ENCODE peak calls at places on chromosomes 16 and 17, in eight cellular contexts. One of them, this sample, is unnamed.
A peak's percentile ranks its signal among the peaks of the same experiment; 100 is the strongest.

GRCh38 chr16:3363793-3364192 is 8.1 kb downstream of the OR2C1 start:
- DNase-seq in A673: no peak
- DNase-seq in PC-3: no peak
- DNase-seq in GM23338: peak; percentile 5
- DNase-seq in cardiac muscle cell: no peak
- DNase-seq in kidney epithelial cell: no peak
- DNase-seq in testis: no peak
- DNase-seq in RWPE2: no peak
- DNase-seq in this sample: no peak

GRCh38 chr16:10877472-10877946 is 507 bp downstream of the CIITA start:
- DNase-seq in A673: no peak
- DNase-seq in testis: no peak
- DNase-seq in kidney epithelial cell: no peak
- DNase-seq in PC-3: no peak
- DNase-seq in GM23338: peak; percentile 38
- DNase-seq in cardiac muscle cell: no peak
- DNase-seq in RWPE2: no peak
- DNase-seq in this sample: no peak

GRCh38 chr16:48522041-48522440 is 87.9 kb downstream of the N4BP1 start:
- DNase-seq in cardiac muscle cell: no peak
- DNase-seq in kidney epithelial cell: no peak
- DNase-seq in RWPE2: no peak
- DNase-seq in GM23338: no peak
- DNase-seq in PC-3: no peak
- DNase-seq in testis: no peak
- DNase-seq in A673: no peak
- DNase-seq in this sample: no peak

GRCh38 chr17:64278614-64279013 is 15.6 kb upstream of the TEX2 start:
- DNase-seq in kidney epithelial cell: peak; percentile 31
- DNase-seq in GM23338: no peak
- DNase-seq in A673: no peak
- DNase-seq in PC-3: peak; percentile 95
- DNase-seq in cardiac muscle cell: peak; percentile 53
- DNase-seq in RWPE2: peak; percentile 81
- DNase-seq in testis: no peak
- DNase-seq in this sample: peak; percentile 88

GRCh38 chr17:52149626-52150025 is 8.9 kb downstream of the CA10 start:
- DNase-seq in testis: no peak
- DNase-seq in PC-3: no peak
- DNase-seq in GM23338: no peak
- DNase-seq in A673: no peak
- DNase-seq in RWPE2: no peak
- DNase-seq in cardiac muscle cell: no peak
- DNase-seq in kidney epithelial cell: no peak
- DNase-seq in this sample: no peak

GRCh38 chr17:55632893-55633292 is 89.8 kb downstream of the TMEM100 start:
- DNase-seq in RWPE2: no peak
- DNase-seq in cardiac muscle cell: peak; percentile 62
- DNase-seq in A673: no peak
- DNase-seq in GM23338: no peak
- DNase-seq in PC-3: no peak
- DNase-seq in testis: no peak
- DNase-seq in kidney epithelial cell: no peak
- DNase-seq in this sample: peak; percentile 11

GRCh38 chr16:353404-354285 is 1.1 kb upstream of the AXIN1 start:
- DNase-seq in PC-3: no peak
- DNase-seq in testis: no peak
- DNase-seq in cardiac muscle cell: no peak
- DNase-seq in GM23338: no peak
- DNase-seq in A673: no peak
- DNase-seq in kidney epithelial cell: no peak
- DNase-seq in RWPE2: peak; percentile 68
- DNase-seq in this sample: no peak

GRCh38 chr17:79842656-79843474 is 3.6 kb upstream of the CBX4 start:
- DNase-seq in testis: no peak
- DNase-seq in A673: peak; percentile 70
- DNase-seq in RWPE2: no peak
- DNase-seq in GM23338: peak; percentile 39
- DNase-seq in kidney epithelial cell: no peak
- DNase-seq in PC-3: peak; percentile 34
- DNase-seq in cardiac muscle cell: peak; percentile 14
- DNase-seq in this sample: no peak

GRCh38 chr17:65121916-65122821 is 15.0 kb upstream of the RGS9 start:
- DNase-seq in PC-3: peak; percentile 27
- DNase-seq in cardiac muscle cell: no peak
- DNase-seq in GM23338: no peak
- DNase-seq in A673: no peak
- DNase-seq in kidney epithelial cell: no peak
- DNase-seq in RWPE2: no peak
- DNase-seq in testis: no peak
- DNase-seq in this sample: no peak

GRCh38 chr17:43732961-43733360 is 25.6 kb downstream of the SOST start:
- DNase-seq in PC-3: peak; percentile 49
- DNase-seq in testis: no peak
- DNase-seq in cardiac muscle cell: peak; percentile 64
- DNase-seq in GM23338: peak; percentile 73
- DNase-seq in kidney epithelial cell: peak; percentile 83
- DNase-seq in A673: no peak
- DNase-seq in RWPE2: no peak
- DNase-seq in this sample: peak; percentile 47

GRCh38 chr17:6110088-6110487 is 39.9 kb downstream of the WSCD1 start:
- DNase-seq in GM23338: no peak
- DNase-seq in A673: no peak
- DNase-seq in RWPE2: no peak
- DNase-seq in kidney epithelial cell: no peak
- DNase-seq in cardiac muscle cell: no peak
- DNase-seq in testis: no peak
- DNase-seq in PC-3: peak; percentile 56
- DNase-seq in this sample: no peak

GRCh38 chr17:40542562-40543411 is 22.5 kb downstream of the CCR7 start:
- DNase-seq in RWPE2: peak; percentile 78
- DNase-seq in testis: peak; percentile 92
- DNase-seq in PC-3: no peak
- DNase-seq in A673: no peak
- DNase-seq in GM23338: no peak
- DNase-seq in kidney epithelial cell: no peak
- DNase-seq in cardiac muscle cell: peak; percentile 99
- DNase-seq in this sample: peak; percentile 99

GRCh38 chr16:75916431-75916830 is 190.1 kb upstream of the CPHXL start:
- DNase-seq in GM23338: no peak
- DNase-seq in cardiac muscle cell: no peak
- DNase-seq in RWPE2: no peak
- DNase-seq in kidney epithelial cell: no peak
- DNase-seq in A673: no peak
- DNase-seq in PC-3: no peak
- DNase-seq in testis: no peak
- DNase-seq in this sample: no peak

GRCh38 chr16:35146031-35146710 is 1686.8 kb downstream of the TP53TG3F start:
- DNase-seq in RWPE2: no peak
- DNase-seq in cardiac muscle cell: no peak
- DNase-seq in kidney epithelial cell: no peak
- DNase-seq in GM23338: no peak
- DNase-seq in PC-3: no peak
- DNase-seq in testis: no peak
- DNase-seq in A673: no peak
- DNase-seq in this sample: no peak

GRCh38 chr16:15822957-15823356 is 33.9 kb downstream of the MYH11 start:
- DNase-seq in RWPE2: no peak
- DNase-seq in kidney epithelial cell: no peak
- DNase-seq in GM23338: no peak
- DNase-seq in cardiac muscle cell: no peak
- DNase-seq in A673: no peak
- DNase-seq in PC-3: no peak
- DNase-seq in testis: peak; percentile 69
- DNase-seq in this sample: no peak

GRCh38 chr17:60947100-60947499 is 269.4 kb downstream of the BCAS3 start:
- DNase-seq in GM23338: no peak
- DNase-seq in A673: no peak
- DNase-seq in RWPE2: no peak
- DNase-seq in kidney epithelial cell: no peak
- DNase-seq in PC-3: peak; percentile 30
- DNase-seq in cardiac muscle cell: no peak
- DNase-seq in testis: no peak
- DNase-seq in this sample: peak; percentile 76

GRCh38 chr16:58201163-58201562 is 3.3 kb upstream of the CSNK2A2 start:
- DNase-seq in A673: no peak
- DNase-seq in cardiac muscle cell: no peak
- DNase-seq in PC-3: no peak
- DNase-seq in testis: no peak
- DNase-seq in GM23338: peak; percentile 46
- DNase-seq in kidney epithelial cell: no peak
- DNase-seq in RWPE2: no peak
- DNase-seq in this sample: no peak

GRCh38 chr16:8872967-8873865 is 4.4 kb upstream of the CARHSP1 start:
- DNase-seq in kidney epithelial cell: no peak
- DNase-seq in PC-3: no peak
- DNase-seq in GM23338: no peak
- DNase-seq in testis: no peak
- DNase-seq in RWPE2: no peak
- DNase-seq in A673: no peak
- DNase-seq in cardiac muscle cell: no peak
- DNase-seq in this sample: no peak
- TF ChIP-seq CTCF in kidney epithelial cell: no peak
- TF ChIP-seq CTCF in PC-3: peak; percentile 34
- TF ChIP-seq CTCF in GM23338: peak; percentile 33
- TF ChIP-seq CTCF in testis: no peak
- TF ChIP-seq CTCF in RWPE2: peak; percentile 41
- TF ChIP-seq CTCF in A673: peak; percentile 31
- TF ChIP-seq CTCF in cardiac muscle cell: peak; percentile 15
- TF ChIP-seq CTCF in this sample: peak; percentile 26

GRCh38 chr16:1917056-1917664 is 1.1 kb downstream of the HS3ST6 start:
- DNase-seq in kidney epithelial cell: no peak
- DNase-seq in A673: no peak
- DNase-seq in GM23338: no peak
- DNase-seq in cardiac muscle cell: no peak
- DNase-seq in PC-3: no peak
- DNase-seq in testis: no peak
- DNase-seq in RWPE2: no peak
- DNase-seq in this sample: no peak

GRCh38 chr16:1917665-1918111 is 527 bp downstream of the HS3ST6 start:
- DNase-seq in testis: no peak
- DNase-seq in kidney epithelial cell: no peak
- DNase-seq in RWPE2: no peak
- DNase-seq in cardiac muscle cell: no peak
- DNase-seq in A673: no peak
- DNase-seq in GM23338: peak; percentile 35
- DNase-seq in PC-3: no peak
- DNase-seq in this sample: no peak

GRCh38 chr16:1916654-1916990 is 1.6 kb downstream of the HS3ST6 start:
- DNase-seq in A673: no peak
- DNase-seq in cardiac muscle cell: no peak
- DNase-seq in testis: no peak
- DNase-seq in GM23338: peak; percentile 57
- DNase-seq in RWPE2: no peak
- DNase-seq in PC-3: no peak
- DNase-seq in kidney epithelial cell: no peak
- DNase-seq in this sample: no peak

GRCh38 chr16:1914759-1915387 is 3.3 kb downstream of the HS3ST6 start:
- DNase-seq in RWPE2: no peak
- DNase-seq in kidney epithelial cell: no peak
- DNase-seq in A673: no peak
- DNase-seq in GM23338: no peak
- DNase-seq in PC-3: no peak
- DNase-seq in cardiac muscle cell: no peak
- DNase-seq in testis: no peak
- DNase-seq in this sample: no peak

DNA sequence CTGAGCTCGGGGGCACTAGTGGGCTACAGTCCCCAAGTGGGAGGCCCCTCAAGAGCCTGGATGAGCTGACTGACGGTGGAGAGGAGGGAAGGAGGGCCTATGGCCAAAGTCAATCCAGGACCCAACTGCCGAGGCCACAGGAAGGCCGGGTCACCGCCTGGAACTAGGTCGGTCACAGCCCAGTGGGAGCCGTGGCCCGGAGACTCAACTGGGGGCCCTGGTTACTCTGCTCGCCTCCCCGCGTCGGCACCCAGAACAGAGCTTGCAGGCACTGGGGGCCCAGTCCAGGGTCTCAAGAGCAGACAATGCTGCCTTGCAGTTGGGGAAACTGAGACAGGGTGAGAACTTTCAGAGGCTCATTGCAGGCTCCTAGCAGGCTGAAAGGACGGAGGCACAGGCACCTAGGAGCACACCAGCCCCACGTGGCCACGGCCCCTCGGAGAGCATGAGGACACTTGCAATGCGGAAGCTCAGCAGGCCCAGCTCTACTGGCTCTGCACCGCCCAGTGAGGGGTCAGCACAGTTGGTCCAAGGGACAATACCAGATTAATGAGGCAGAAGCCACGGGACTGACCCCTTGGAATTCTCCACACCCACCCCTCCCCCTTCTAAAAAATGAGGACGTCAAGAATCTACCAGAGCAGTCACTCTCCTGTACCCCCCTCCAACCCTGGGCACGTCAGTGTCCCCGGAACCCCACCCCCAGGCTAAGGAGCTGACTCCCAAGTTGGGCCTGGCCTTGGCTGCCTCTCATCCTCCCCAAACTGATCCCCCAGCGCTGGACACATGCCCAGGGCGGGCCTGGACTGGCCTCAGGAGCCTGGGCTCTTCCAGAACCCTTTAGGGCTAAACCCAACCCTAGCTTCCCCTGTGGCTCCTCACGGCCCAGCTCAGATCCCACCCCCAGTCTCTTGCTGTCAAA is 2.2 kb downstream of the HS3ST6 start:
- DNase-seq in A673: no peak
- DNase-seq in GM23338: no peak
- DNase-seq in cardiac muscle cell: no peak
- DNase-seq in PC-3: no peak
- DNase-seq in testis: no peak
- DNase-seq in kidney epithelial cell: no peak
- DNase-seq in RWPE2: no peak
- DNase-seq in this sample: no peak
- H3K4me3 ChIP-seq in A673: no peak overlapping the region
- H3K4me3 ChIP-seq in GM23338: peak overlapping the region; percentile 54
- H3K4me3 ChIP-seq in cardiac muscle cell: no peak overlapping the region
- H3K4me3 ChIP-seq in PC-3: no peak overlapping the region
- H3K4me3 ChIP-seq in testis: no peak overlapping the region
- H3K4me3 ChIP-seq in kidney epithelial cell: no peak overlapping the region
- H3K4me3 ChIP-seq in RWPE2: no peak overlapping the region
- H3K4me3 ChIP-seq in this sample: no peak overlapping the region

GRCh38 chr17:15171433-15172047 is 93.6 kb downstream of the PMP22 start:
- DNase-seq in cardiac muscle cell: peak; percentile 83
- DNase-seq in PC-3: peak; percentile 83
- DNase-seq in kidney epithelial cell: peak; percentile 12
- DNase-seq in testis: peak; percentile 63
- DNase-seq in A673: peak; percentile 56
- DNase-seq in GM23338: peak; percentile 88
- DNase-seq in RWPE2: no peak
- DNase-seq in this sample: peak; percentile 77
- TF ChIP-seq CTCF in cardiac muscle cell: peak; percentile 96
- TF ChIP-seq CTCF in PC-3: peak; percentile 92
- TF ChIP-seq CTCF in kidney epithelial cell: peak; percentile 88
- TF ChIP-seq CTCF in testis: peak; percentile 76
- TF ChIP-seq CTCF in A673: peak; percentile 67
- TF ChIP-seq CTCF in GM23338: peak; percentile 86
- TF ChIP-seq CTCF in RWPE2: peak; percentile 82
- TF ChIP-seq CTCF in this sample: peak; percentile 96

DNA sequence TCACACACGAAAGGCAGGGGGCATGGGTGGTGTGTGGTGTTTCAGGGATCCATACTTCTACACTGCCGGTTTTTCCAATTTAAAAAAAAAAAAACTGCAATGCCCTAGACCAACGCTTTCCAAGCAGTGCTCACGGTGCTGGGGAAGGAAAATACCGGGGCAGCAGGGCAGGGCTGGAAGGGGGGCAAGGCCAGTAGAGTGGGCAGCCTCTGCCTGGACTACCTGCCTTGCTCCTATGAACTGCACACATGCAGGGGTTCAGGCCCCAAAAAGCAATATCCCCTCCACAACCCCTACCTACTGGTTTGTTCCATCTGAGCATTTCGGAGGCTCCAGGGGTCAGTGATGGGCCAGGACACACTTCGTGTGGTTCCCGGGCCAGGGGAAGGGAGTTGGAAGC is 29.4 kb downstream of the RPH3AL start:
- DNase-seq in A673: no peak
- DNase-seq in PC-3: no peak
- DNase-seq in RWPE2: no peak
- DNase-seq in kidney epithelial cell: no peak
- DNase-seq in cardiac muscle cell: no peak
- DNase-seq in GM23338: no peak
- DNase-seq in testis: no peak
- DNase-seq in this sample: no peak
- H3K4me3 ChIP-seq in A673: no peak overlapping the region
- H3K4me3 ChIP-seq in PC-3: no peak overlapping the region
- H3K4me3 ChIP-seq in RWPE2: no peak overlapping the region
- H3K4me3 ChIP-seq in kidney epithelial cell: no peak overlapping the region
- H3K4me3 ChIP-seq in cardiac muscle cell: no peak overlapping the region
- H3K4me3 ChIP-seq in GM23338: no peak overlapping the region
- H3K4me3 ChIP-seq in testis: no peak overlapping the region
- H3K4me3 ChIP-seq in this sample: no peak overlapping the region